ENCODE peak calls at places on chromosome 19, in seven cellular contexts. D is IMR-90, S is colonic mucosa, Q is neural progenitor cell, T is K562, B is mammary epithelial cell, L is fibroblast of lung. M is an unnamed sample.

GRCh38 chr19:40831502-40832430 is 18.5 kb downstream of the CYP2A6 start:
- DNase-seq in D (peak), S (peak), Q (no peak), T (no peak), B (peak), L (peak), M (no peak)

GRCh38 chr19:17327654-17328516 is 6.8 kb downstream of the ANO8 start:
- DNase-seq in D (no peak), S (peak), Q (peak), T (peak), B (peak), L (no peak), M (no peak)

GRCh38 chr19:50173144-50173543 is 10.1 kb upstream of the IZUMO2 start:
- DNase-seq in D (no peak), S (peak), Q (no peak), T (no peak), B (no peak), L (no peak), M (no peak)

GRCh38 chr19:9309974-9310446 is 372 bp upstream of the ZNF699 start:
- DNase-seq in D (peak), S (peak), Q (peak), T (peak), B (no peak), L (no peak), M (peak)

GRCh38 chr19:14337510-14337909 is 43.7 kb upstream of the ADGRE5 start:
- DNase-seq in D (no peak), S (peak), Q (peak), T (peak), B (no peak), L (no peak), M (no peak)

GRCh38 chr19:16611121-16611520 is 16.9 kb downstream of the MED26 start:
- DNase-seq in D (no peak), S (no peak), Q (no peak), T (no peak), B (no peak), L (no peak), M (no peak)

GRCh38 chr19:35557539-35558399 is 5.7 kb downstream of the ATP4A start:
- DNase-seq in D (peak), S (peak), Q (peak), T (peak), B (peak), L (peak), M (peak)

GRCh38 chr19:37997911-37998344 is 90.9 kb downstream of the SIPA1L3 start:
- DNase-seq in D (peak), S (no peak), Q (no peak), T (no peak), B (peak), L (peak), M (no peak)

GRCh38 chr19:16382775-16383543 is 58.3 kb downstream of the KLF2 start:
- DNase-seq in D (peak), S (peak), Q (peak), T (peak), B (peak), L (peak), M (peak)

GRCh38 chr19:15265214-15265613 is 33.0 kb upstream of the EPHX3 start:
- DNase-seq in D (no peak), S (no peak), Q (no peak), T (no peak), B (no peak), L (no peak), M (peak)

GRCh38 chr19:48507911-48508439 is 3.7 kb downstream of the LMTK3 start:
- DNase-seq in D (no peak), S (no peak), Q (no peak), T (no peak), B (no peak), L (no peak), M (no peak)

GRCh38 chr19:13037161-13037560 is 41.9 kb downstream of the NFIX start:
- DNase-seq in D (peak), S (no peak), Q (no peak), T (no peak), B (peak), L (peak), M (no peak)

GRCh38 chr19:51093510-51094345 is 11.0 kb upstream of the KLK14 start:
- DNase-seq in D (no peak), S (no peak), Q (no peak), T (no peak), B (no peak), L (no peak), M (peak)

GRCh38 chr19:45884682-45885555 is 1.0 kb downstream of the IRF2BP1 start:
- DNase-seq in D (no peak), S (no peak), Q (peak), T (peak), B (peak), L (no peak), M (peak)

GRCh38 chr19:48772503-48772953 is 17.2 kb downstream of the FGF21 start:
- DNase-seq in D (no peak), S (no peak), Q (no peak), T (no peak), B (no peak), L (no peak), M (no peak)

GRCh38 chr19:11657307-11657706 is 60.0 kb downstream of the ZNF627 start:
- DNase-seq in D (no peak), S (peak), Q (no peak), T (no peak), B (no peak), L (no peak), M (no peak)

DNA sequence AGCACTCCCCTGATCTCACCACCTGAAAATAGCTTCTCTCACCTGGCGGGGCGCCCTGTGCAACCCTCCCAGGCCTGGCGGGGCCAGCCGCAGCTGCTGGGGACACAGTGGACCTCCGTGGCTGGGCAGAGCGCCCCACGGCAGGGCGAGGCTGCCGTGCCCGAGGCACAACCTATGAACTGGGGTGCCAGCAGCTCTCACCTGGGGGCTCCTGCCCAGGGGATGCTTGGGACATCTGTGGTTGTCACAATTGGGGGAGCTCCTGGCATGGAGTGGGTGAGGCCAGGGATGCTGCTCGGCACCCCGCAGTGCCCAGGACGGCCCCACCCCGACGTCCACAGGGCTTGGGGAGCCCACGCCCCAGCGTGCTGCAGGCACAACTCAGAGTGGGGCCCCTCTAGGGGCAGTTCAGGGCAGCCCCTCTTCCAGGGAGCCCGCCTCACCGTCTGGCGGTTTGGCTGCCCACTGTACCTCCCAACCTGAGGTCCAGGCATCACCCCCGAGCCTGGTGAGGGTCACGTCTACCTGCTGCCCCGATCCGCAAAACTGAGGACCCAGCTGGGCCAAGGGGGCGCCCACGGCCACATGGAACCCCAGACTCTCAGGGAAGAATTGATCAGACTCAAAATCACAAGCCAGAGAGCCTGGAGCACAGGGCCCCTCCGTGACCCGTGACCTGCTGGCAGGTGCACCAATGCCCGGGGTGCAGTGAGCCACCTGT is 5.7 kb downstream of the TMEM259 start:
- DNase-seq in D (no peak), S (no peak), Q (no peak), T (no peak), B (no peak), L (no peak), M (peak)
- H3K27ac ChIP-seq in D (no peak), S (no peak), Q (no peak), T (no peak), B (no peak), L (no peak), M (no peak)

GRCh38 chr19:2511991-2512390 is 36.1 kb downstream of the GADD45B start:
- DNase-seq in D (no peak), S (no peak), Q (no peak), T (no peak), B (no peak), L (no peak), M (no peak)

GRCh38 chr19:2503521-2504109 is 27.7 kb downstream of the GADD45B start:
- DNase-seq in D (peak), S (no peak), Q (no peak), T (peak), B (peak), L (peak), M (no peak)

GRCh38 chr19:2509096-2509495 is 33.2 kb downstream of the GADD45B start:
- DNase-seq in D (no peak), S (no peak), Q (no peak), T (no peak), B (no peak), L (no peak), M (no peak)

GRCh38 chr19:2511570-2511969 is 35.6 kb downstream of the GADD45B start:
- DNase-seq in D (no peak), S (no peak), Q (no peak), T (no peak), B (no peak), L (no peak), M (no peak)

DNA sequence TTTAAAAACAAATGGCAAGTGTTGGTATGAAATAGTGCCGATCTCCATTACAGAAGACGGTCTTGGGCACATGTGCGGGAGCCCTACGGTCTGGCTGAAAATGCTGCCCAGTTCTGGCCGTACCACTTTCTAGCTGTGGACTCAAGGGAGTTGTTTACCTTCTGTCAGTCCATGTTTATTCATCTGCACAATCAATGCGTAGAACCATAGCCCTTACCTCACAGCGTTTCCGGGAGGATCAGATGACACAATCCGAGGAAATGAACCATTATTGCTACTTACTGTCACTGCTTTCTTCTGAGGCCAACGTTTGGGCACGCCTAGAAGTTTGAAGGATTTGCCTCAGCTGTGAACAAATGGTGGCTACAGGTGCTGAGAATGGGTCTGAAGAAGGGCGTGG is 31.2 kb downstream of the GADD45B start:
- DNase-seq in D (peak), S (peak), Q (no peak), T (no peak), B (peak), L (peak), M (no peak)
- H3K9ac ChIP-seq in D (no peak), S (peak), Q (no peak), T (peak), B (no peak), L (no peak), M (no peak)

GRCh38 chr19:6109947-6110346 is 353 bp downstream of the RFX2 start:
- DNase-seq in D (no peak), S (peak), Q (no peak), T (no peak), B (no peak), L (no peak), M (no peak)

GRCh38 chr19:6105444-6105843 is 4.9 kb downstream of the RFX2 start:
- DNase-seq in D (no peak), S (no peak), Q (no peak), T (no peak), B (no peak), L (no peak), M (no peak)

GRCh38 chr19:6113616-6114188 is 3.4 kb upstream of the RFX2 start:
- DNase-seq in D (no peak), S (no peak), Q (no peak), T (no peak), B (no peak), L (no peak), M (no peak)

GRCh38 chr19:6108721-6109633 is 1.3 kb downstream of the RFX2 start:
- DNase-seq in D (peak), S (peak), Q (peak), T (peak), B (peak), L (peak), M (peak)

GRCh38 chr19:6110360-6110977 is at the start of gene RFX2:
- DNase-seq in D (peak), S (peak), Q (peak), T (peak), B (peak), L (peak), M (peak)
- H3K27ac ChIP-seq in D (no peak), S (peak), Q (no peak), T (peak), B (peak), L (peak), M (no peak)

GRCh38 chr19:30402790-30403189 is 30.6 kb downstream of the ZNF536 start:
- DNase-seq in D (no peak), S (no peak), Q (peak), T (no peak), B (no peak), L (no peak), M (no peak)
- H3K9ac ChIP-seq in D (no peak), S (no peak), Q (no peak), T (no peak), B (no peak), L (no peak), M (no peak)

M was measured in kidney.